ENCODE peak calls at places on chromosomes 6 and 20, in eight cellular contexts. One of them, this sample, is unnamed.

GRCh38 chr6:32968770-32969684 is 633 bp downstream of the BRD2 start:
- DNase-seq in NCI-H345: peak
- DNase-seq in stromal cell of bone marrow: peak
- DNase-seq in effector CD4-positive, alpha-beta T cell: peak
- DNase-seq in putamen: peak
- DNase-seq in IMR-90: peak
- DNase-seq in GM04504: peak
- DNase-seq in HT-29: peak
- DNase-seq in this sample: peak

GRCh38 chr6:142694054-142694453 is 250.9 kb downstream of the HIVEP2 start:
- DNase-seq in NCI-H345: no peak
- DNase-seq in GM04504: no peak
- DNase-seq in stromal cell of bone marrow: peak
- DNase-seq in effector CD4-positive, alpha-beta T cell: no peak
- DNase-seq in HT-29: no peak
- DNase-seq in IMR-90: peak
- DNase-seq in putamen: no peak
- DNase-seq in this sample: no peak

GRCh38 chr6:87875781-87876180 is 171.9 kb upstream of the SPACA1 start:
- DNase-seq in putamen: no peak
- DNase-seq in NCI-H345: no peak
- DNase-seq in effector CD4-positive, alpha-beta T cell: no peak
- DNase-seq in GM04504: no peak
- DNase-seq in IMR-90: no peak
- DNase-seq in HT-29: no peak
- DNase-seq in stromal cell of bone marrow: no peak
- DNase-seq in this sample: no peak

GRCh38 chr20:61662226-61662945 is 403.3 kb downstream of the TAF4 start:
- DNase-seq in stromal cell of bone marrow: no peak
- DNase-seq in HT-29: peak
- DNase-seq in effector CD4-positive, alpha-beta T cell: no peak
- DNase-seq in NCI-H345: no peak
- DNase-seq in putamen: no peak
- DNase-seq in GM04504: no peak
- DNase-seq in IMR-90: no peak
- DNase-seq in this sample: peak

GRCh38 chr6:41602864-41603608 is 35.2 kb upstream of the MDFI start:
- DNase-seq in stromal cell of bone marrow: peak
- DNase-seq in GM04504: peak
- DNase-seq in putamen: peak
- DNase-seq in HT-29: peak
- DNase-seq in effector CD4-positive, alpha-beta T cell: peak
- DNase-seq in NCI-H345: peak
- DNase-seq in IMR-90: peak
- DNase-seq in this sample: peak

GRCh38 chr6:138485005-138485545 is 14.2 kb downstream of the NHSL1 start:
- DNase-seq in HT-29: no peak
- DNase-seq in GM04504: no peak
- DNase-seq in putamen: peak
- DNase-seq in effector CD4-positive, alpha-beta T cell: no peak
- DNase-seq in stromal cell of bone marrow: no peak
- DNase-seq in IMR-90: peak
- DNase-seq in NCI-H345: peak
- DNase-seq in this sample: no peak

GRCh38 chr20:17419459-17419858 is 111.7 kb downstream of the BFSP1 start:
- DNase-seq in putamen: no peak
- DNase-seq in HT-29: no peak
- DNase-seq in effector CD4-positive, alpha-beta T cell: no peak
- DNase-seq in IMR-90: no peak
- DNase-seq in GM04504: no peak
- DNase-seq in NCI-H345: peak
- DNase-seq in stromal cell of bone marrow: no peak
- DNase-seq in this sample: no peak

GRCh38 chr6:5745081-5745480 is 261.6 kb downstream of the NRN1 start:
- DNase-seq in putamen: no peak
- DNase-seq in HT-29: no peak
- DNase-seq in effector CD4-positive, alpha-beta T cell: no peak
- DNase-seq in stromal cell of bone marrow: no peak
- DNase-seq in NCI-H345: no peak
- DNase-seq in IMR-90: no peak
- DNase-seq in GM04504: no peak
- DNase-seq in this sample: no peak

GRCh38 chr20:37356387-37356786 is 10.4 kb downstream of the SRC start:
- DNase-seq in putamen: peak
- DNase-seq in stromal cell of bone marrow: no peak
- DNase-seq in GM04504: peak
- DNase-seq in effector CD4-positive, alpha-beta T cell: no peak
- DNase-seq in HT-29: no peak
- DNase-seq in NCI-H345: no peak
- DNase-seq in IMR-90: no peak
- DNase-seq in this sample: peak

GRCh38 chr6:169932491-169932890 is 181.1 kb downstream of the ERMARD start:
- DNase-seq in HT-29: no peak
- DNase-seq in GM04504: no peak
- DNase-seq in stromal cell of bone marrow: no peak
- DNase-seq in NCI-H345: no peak
- DNase-seq in putamen: no peak
- DNase-seq in effector CD4-positive, alpha-beta T cell: no peak
- DNase-seq in IMR-90: no peak
- DNase-seq in this sample: no peak

GRCh38 chr6:17816921-17817611 is 110.3 kb upstream of the NUP153 start:
- DNase-seq in IMR-90: peak
- DNase-seq in NCI-H345: no peak
- DNase-seq in GM04504: no peak
- DNase-seq in effector CD4-positive, alpha-beta T cell: no peak
- DNase-seq in putamen: no peak
- DNase-seq in stromal cell of bone marrow: no peak
- DNase-seq in HT-29: peak
- DNase-seq in this sample: no peak

GRCh38 chr6:22045261-22045912 is 251.4 kb downstream of the PRL start:
- DNase-seq in HT-29: no peak
- DNase-seq in stromal cell of bone marrow: no peak
- DNase-seq in IMR-90: no peak
- DNase-seq in effector CD4-positive, alpha-beta T cell: no peak
- DNase-seq in GM04504: no peak
- DNase-seq in putamen: no peak
- DNase-seq in NCI-H345: no peak
- DNase-seq in this sample: no peak

GRCh38 chr6:15621203-15622044 is 41.4 kb downstream of the DTNBP1 start:
- DNase-seq in stromal cell of bone marrow: no peak
- DNase-seq in HT-29: no peak
- DNase-seq in putamen: no peak
- DNase-seq in GM04504: no peak
- DNase-seq in IMR-90: peak
- DNase-seq in NCI-H345: no peak
- DNase-seq in effector CD4-positive, alpha-beta T cell: no peak
- DNase-seq in this sample: no peak

GRCh38 chr6:117531758-117532276 is 49.3 kb downstream of the DCBLD1 start:
- DNase-seq in effector CD4-positive, alpha-beta T cell: no peak
- DNase-seq in NCI-H345: no peak
- DNase-seq in stromal cell of bone marrow: no peak
- DNase-seq in putamen: no peak
- DNase-seq in HT-29: no peak
- DNase-seq in IMR-90: peak
- DNase-seq in GM04504: no peak
- DNase-seq in this sample: no peak

GRCh38 chr6:797479-798077 is 104.6 kb upstream of the EXOC2 start:
- DNase-seq in NCI-H345: peak
- DNase-seq in GM04504: peak
- DNase-seq in putamen: peak
- DNase-seq in stromal cell of bone marrow: peak
- DNase-seq in HT-29: peak
- DNase-seq in effector CD4-positive, alpha-beta T cell: peak
- DNase-seq in IMR-90: peak
- DNase-seq in this sample: no peak

GRCh38 chr6:155328539-155329459 is 14.5 kb upstream of the TFB1M start:
- DNase-seq in putamen: no peak
- DNase-seq in HT-29: peak
- DNase-seq in NCI-H345: peak
- DNase-seq in GM04504: no peak
- DNase-seq in stromal cell of bone marrow: no peak
- DNase-seq in IMR-90: peak
- DNase-seq in effector CD4-positive, alpha-beta T cell: no peak
- DNase-seq in this sample: no peak

GRCh38 chr20:32585011-32585518 is at the start of gene NOL4L:
- DNase-seq in NCI-H345: peak
- DNase-seq in IMR-90: no peak
- DNase-seq in HT-29: no peak
- DNase-seq in stromal cell of bone marrow: no peak
- DNase-seq in GM04504: no peak
- DNase-seq in effector CD4-positive, alpha-beta T cell: peak
- DNase-seq in putamen: peak
- DNase-seq in this sample: no peak

GRCh38 chr6:101386982-101387381 is 6.5 kb upstream of the GRIK2 start:
- DNase-seq in effector CD4-positive, alpha-beta T cell: no peak
- DNase-seq in HT-29: peak
- DNase-seq in GM04504: no peak
- DNase-seq in putamen: no peak
- DNase-seq in NCI-H345: no peak
- DNase-seq in stromal cell of bone marrow: no peak
- DNase-seq in IMR-90: no peak
- DNase-seq in this sample: no peak

GRCh38 chr6:36221674-36222073 is 25.1 kb downstream of the BRPF3 start:
- DNase-seq in GM04504: no peak
- DNase-seq in NCI-H345: no peak
- DNase-seq in stromal cell of bone marrow: no peak
- DNase-seq in effector CD4-positive, alpha-beta T cell: no peak
- DNase-seq in HT-29: no peak
- DNase-seq in putamen: no peak
- DNase-seq in IMR-90: no peak
- DNase-seq in this sample: no peak

GRCh38 chr20:58131581-58132142 is 96.8 kb downstream of the ANKRD60 start:
- DNase-seq in IMR-90: peak
- DNase-seq in stromal cell of bone marrow: peak
- DNase-seq in putamen: no peak
- DNase-seq in NCI-H345: no peak
- DNase-seq in GM04504: no peak
- DNase-seq in HT-29: peak
- DNase-seq in effector CD4-positive, alpha-beta T cell: no peak
- DNase-seq in this sample: peak

GRCh38 chr20:38258545-38259223 is 1.9 kb downstream of the KIAA1755 start:
- DNase-seq in stromal cell of bone marrow: no peak
- DNase-seq in IMR-90: no peak
- DNase-seq in HT-29: no peak
- DNase-seq in effector CD4-positive, alpha-beta T cell: no peak
- DNase-seq in putamen: no peak
- DNase-seq in NCI-H345: no peak
- DNase-seq in GM04504: no peak
- DNase-seq in this sample: peak

GRCh38 chr20:48823960-48824497 is 3.8 kb downstream of the PREX1 start:
- DNase-seq in effector CD4-positive, alpha-beta T cell: peak
- DNase-seq in HT-29: no peak
- DNase-seq in IMR-90: peak
- DNase-seq in putamen: peak
- DNase-seq in GM04504: peak
- DNase-seq in NCI-H345: no peak
- DNase-seq in stromal cell of bone marrow: peak
- DNase-seq in this sample: peak

GRCh38 chr20:8423482-8423881 is 291.4 kb downstream of the PLCB1 start:
- DNase-seq in NCI-H345: no peak
- DNase-seq in GM04504: no peak
- DNase-seq in stromal cell of bone marrow: no peak
- DNase-seq in HT-29: no peak
- DNase-seq in IMR-90: no peak
- DNase-seq in effector CD4-positive, alpha-beta T cell: no peak
- DNase-seq in putamen: no peak
- DNase-seq in this sample: no peak

GRCh38 chr6:84796343-84796742 is 31.9 kb upstream of the TBX18 start:
- DNase-seq in effector CD4-positive, alpha-beta T cell: no peak
- DNase-seq in stromal cell of bone marrow: no peak
- DNase-seq in HT-29: no peak
- DNase-seq in NCI-H345: no peak
- DNase-seq in putamen: no peak
- DNase-seq in GM04504: no peak
- DNase-seq in IMR-90: no peak
- DNase-seq in this sample: no peak

GRCh38 chr20:47568837-47569410 is 67.2 kb downstream of the NCOA3 start:
- DNase-seq in putamen: no peak
- DNase-seq in stromal cell of bone marrow: no peak
- DNase-seq in IMR-90: no peak
- DNase-seq in NCI-H345: no peak
- DNase-seq in GM04504: no peak
- DNase-seq in effector CD4-positive, alpha-beta T cell: no peak
- DNase-seq in HT-29: no peak
- DNase-seq in this sample: no peak

GRCh38 chr20:32487381-32487780 is 97.8 kb downstream of the NOL4L start:
- DNase-seq in HT-29: no peak
- DNase-seq in IMR-90: no peak
- DNase-seq in GM04504: no peak
- DNase-seq in stromal cell of bone marrow: no peak
- DNase-seq in NCI-H345: no peak
- DNase-seq in putamen: no peak
- DNase-seq in effector CD4-positive, alpha-beta T cell: no peak
- DNase-seq in this sample: peak